ENCODE peak calls at places on chromosomes 16 and 17, in ten cellular contexts. One of them, this sample, is unnamed.

GRCh38 chr16:66943426-66944053 is 8.2 kb downstream of the CES2 start:
- DNase-seq in transverse colon: no peak
- DNase-seq in cardiac fibroblast: no peak
- DNase-seq in fibroblast of lung: no peak
- DNase-seq in Panc1: no peak
- DNase-seq in CD8-positive, alpha-beta T cell: no peak
- DNase-seq in left lung: no peak
- DNase-seq in psoas muscle: peak
- DNase-seq in PC-9: no peak
- DNase-seq in A549: no peak
- DNase-seq in this sample: no peak

GRCh38 chr16:1788708-1789100 is 4.8 kb downstream of the IGFALS start:
- DNase-seq in psoas muscle: no peak
- DNase-seq in left lung: peak
- DNase-seq in PC-9: no peak
- DNase-seq in cardiac fibroblast: no peak
- DNase-seq in Panc1: no peak
- DNase-seq in fibroblast of lung: no peak
- DNase-seq in A549: no peak
- DNase-seq in CD8-positive, alpha-beta T cell: no peak
- DNase-seq in transverse colon: no peak
- DNase-seq in this sample: no peak

GRCh38 chr17:62627219-62627903 is at the start of gene MRC2:
- DNase-seq in left lung: peak
- DNase-seq in transverse colon: peak
- DNase-seq in fibroblast of lung: peak
- DNase-seq in A549: peak
- DNase-seq in psoas muscle: peak
- DNase-seq in CD8-positive, alpha-beta T cell: no peak
- DNase-seq in Panc1: no peak
- DNase-seq in PC-9: peak
- DNase-seq in cardiac fibroblast: peak
- DNase-seq in this sample: peak

GRCh38 chr17:5747964-5748363 is 163.7 kb upstream of the NLRP1 start:
- DNase-seq in Panc1: no peak
- DNase-seq in A549: no peak
- DNase-seq in CD8-positive, alpha-beta T cell: no peak
- DNase-seq in fibroblast of lung: no peak
- DNase-seq in transverse colon: no peak
- DNase-seq in left lung: no peak
- DNase-seq in psoas muscle: no peak
- DNase-seq in cardiac fibroblast: no peak
- DNase-seq in PC-9: no peak
- DNase-seq in this sample: no peak

GRCh38 chr16:7378024-7378695 is 45.5 kb downstream of the RBFOX1 start:
- DNase-seq in Panc1: no peak
- DNase-seq in A549: no peak
- DNase-seq in CD8-positive, alpha-beta T cell: no peak
- DNase-seq in PC-9: no peak
- DNase-seq in left lung: no peak
- DNase-seq in fibroblast of lung: no peak
- DNase-seq in transverse colon: no peak
- DNase-seq in psoas muscle: no peak
- DNase-seq in cardiac fibroblast: no peak
- DNase-seq in this sample: no peak

GRCh38 chr16:84054916-84055315 is 12.3 kb upstream of the SLC38A8 start:
- DNase-seq in PC-9: no peak
- DNase-seq in psoas muscle: peak
- DNase-seq in A549: no peak
- DNase-seq in transverse colon: no peak
- DNase-seq in left lung: no peak
- DNase-seq in cardiac fibroblast: no peak
- DNase-seq in fibroblast of lung: no peak
- DNase-seq in CD8-positive, alpha-beta T cell: no peak
- DNase-seq in Panc1: no peak
- DNase-seq in this sample: no peak

GRCh38 chr16:72302352-72302751 is 130.4 kb upstream of the PMFBP1 start:
- DNase-seq in A549: no peak
- DNase-seq in left lung: no peak
- DNase-seq in psoas muscle: no peak
- DNase-seq in transverse colon: no peak
- DNase-seq in fibroblast of lung: no peak
- DNase-seq in cardiac fibroblast: no peak
- DNase-seq in CD8-positive, alpha-beta T cell: no peak
- DNase-seq in PC-9: no peak
- DNase-seq in Panc1: no peak
- DNase-seq in this sample: no peak

GRCh38 chr17:69375229-69375628 is 39.3 kb upstream of the MAP2K6 start:
- DNase-seq in fibroblast of lung: no peak
- DNase-seq in Panc1: no peak
- DNase-seq in left lung: no peak
- DNase-seq in psoas muscle: no peak
- DNase-seq in A549: no peak
- DNase-seq in transverse colon: no peak
- DNase-seq in CD8-positive, alpha-beta T cell: no peak
- DNase-seq in PC-9: no peak
- DNase-seq in cardiac fibroblast: no peak
- DNase-seq in this sample: no peak

GRCh38 chr17:1252203-1252608 is 18.0 kb upstream of the BHLHA9 start:
- DNase-seq in CD8-positive, alpha-beta T cell: no peak
- DNase-seq in PC-9: no peak
- DNase-seq in psoas muscle: no peak
- DNase-seq in left lung: no peak
- DNase-seq in A549: no peak
- DNase-seq in Panc1: no peak
- DNase-seq in cardiac fibroblast: peak
- DNase-seq in fibroblast of lung: peak
- DNase-seq in transverse colon: no peak
- DNase-seq in this sample: peak

GRCh38 chr17:16484445-16485169 is 7.4 kb downstream of the LRRC75A start:
- DNase-seq in cardiac fibroblast: no peak
- DNase-seq in psoas muscle: no peak
- DNase-seq in A549: no peak
- DNase-seq in PC-9: no peak
- DNase-seq in Panc1: no peak
- DNase-seq in fibroblast of lung: no peak
- DNase-seq in transverse colon: no peak
- DNase-seq in CD8-positive, alpha-beta T cell: no peak
- DNase-seq in left lung: no peak
- DNase-seq in this sample: peak

GRCh38 chr17:13462161-13462560 is 139.6 kb downstream of the HS3ST3A1 start:
- DNase-seq in left lung: no peak
- DNase-seq in cardiac fibroblast: peak
- DNase-seq in Panc1: no peak
- DNase-seq in PC-9: no peak
- DNase-seq in psoas muscle: no peak
- DNase-seq in fibroblast of lung: peak
- DNase-seq in transverse colon: no peak
- DNase-seq in CD8-positive, alpha-beta T cell: no peak
- DNase-seq in A549: no peak
- DNase-seq in this sample: peak

GRCh38 chr17:55549140-55549539 is 37.9 kb upstream of the SMIM36 start:
- DNase-seq in cardiac fibroblast: no peak
- DNase-seq in A549: no peak
- DNase-seq in Panc1: no peak
- DNase-seq in PC-9: no peak
- DNase-seq in fibroblast of lung: no peak
- DNase-seq in CD8-positive, alpha-beta T cell: no peak
- DNase-seq in psoas muscle: no peak
- DNase-seq in left lung: no peak
- DNase-seq in transverse colon: no peak
- DNase-seq in this sample: peak
- TF ChIP-seq CTCF in cardiac fibroblast: peak
- TF ChIP-seq CTCF in A549: peak
- TF ChIP-seq CTCF in Panc1: peak
- TF ChIP-seq CTCF in PC-9: peak
- TF ChIP-seq CTCF in fibroblast of lung: peak
- TF ChIP-seq CTCF in CD8-positive, alpha-beta T cell: no peak
- TF ChIP-seq CTCF in psoas muscle: no peak
- TF ChIP-seq CTCF in left lung: no peak
- TF ChIP-seq CTCF in transverse colon: no peak
- TF ChIP-seq CTCF in this sample: peak

GRCh38 chr17:74971069-74971841 is 1.3 kb downstream of the HID1 start:
- DNase-seq in Panc1: no peak
- DNase-seq in psoas muscle: no peak
- DNase-seq in cardiac fibroblast: no peak
- DNase-seq in fibroblast of lung: no peak
- DNase-seq in left lung: no peak
- DNase-seq in A549: no peak
- DNase-seq in CD8-positive, alpha-beta T cell: no peak
- DNase-seq in PC-9: no peak
- DNase-seq in transverse colon: no peak
- DNase-seq in this sample: no peak
- H3K4me3 ChIP-seq in Panc1: peak
- H3K4me3 ChIP-seq in psoas muscle: peak
- H3K4me3 ChIP-seq in cardiac fibroblast: no peak
- H3K4me3 ChIP-seq in fibroblast of lung: no peak
- H3K4me3 ChIP-seq in left lung: peak
- H3K4me3 ChIP-seq in A549: peak
- H3K4me3 ChIP-seq in CD8-positive, alpha-beta T cell: no peak
- H3K4me3 ChIP-seq in PC-9: peak
- H3K4me3 ChIP-seq in transverse colon: peak
- H3K4me3 ChIP-seq in this sample: no peak

GRCh38 chr17:39665642-39666221 is 583 bp downstream of the TCAP start:
- DNase-seq in PC-9: peak
- DNase-seq in cardiac fibroblast: no peak
- DNase-seq in Panc1: no peak
- DNase-seq in psoas muscle: peak
- DNase-seq in fibroblast of lung: no peak
- DNase-seq in CD8-positive, alpha-beta T cell: no peak
- DNase-seq in transverse colon: no peak
- DNase-seq in left lung: no peak
- DNase-seq in A549: peak
- DNase-seq in this sample: no peak
- TF ChIP-seq CTCF in PC-9: no peak
- TF ChIP-seq CTCF in cardiac fibroblast: no peak
- TF ChIP-seq CTCF in Panc1: no peak
- TF ChIP-seq CTCF in psoas muscle: peak
- TF ChIP-seq CTCF in fibroblast of lung: no peak
- TF ChIP-seq CTCF in CD8-positive, alpha-beta T cell: no peak
- TF ChIP-seq CTCF in transverse colon: peak
- TF ChIP-seq CTCF in left lung: no peak
- TF ChIP-seq CTCF in A549: no peak
- TF ChIP-seq CTCF in this sample: no peak

GRCh38 chr17:31677036-31677435 is 182.0 kb downstream of the COPRS start:
- DNase-seq in psoas muscle: no peak
- DNase-seq in Panc1: no peak
- DNase-seq in transverse colon: no peak
- DNase-seq in A549: no peak
- DNase-seq in fibroblast of lung: no peak
- DNase-seq in CD8-positive, alpha-beta T cell: no peak
- DNase-seq in left lung: no peak
- DNase-seq in cardiac fibroblast: no peak
- DNase-seq in PC-9: no peak
- DNase-seq in this sample: no peak

GRCh38 chr17:31674717-31675349 is 184.2 kb downstream of the COPRS start:
- DNase-seq in CD8-positive, alpha-beta T cell: no peak
- DNase-seq in A549: no peak
- DNase-seq in Panc1: no peak
- DNase-seq in transverse colon: no peak
- DNase-seq in fibroblast of lung: peak
- DNase-seq in psoas muscle: no peak
- DNase-seq in left lung: no peak
- DNase-seq in cardiac fibroblast: peak
- DNase-seq in PC-9: peak
- DNase-seq in this sample: peak

GRCh38 chr17:31673076-31673475 is 186.0 kb downstream of the COPRS start:
- DNase-seq in cardiac fibroblast: no peak
- DNase-seq in fibroblast of lung: no peak
- DNase-seq in PC-9: no peak
- DNase-seq in Panc1: no peak
- DNase-seq in psoas muscle: no peak
- DNase-seq in left lung: no peak
- DNase-seq in CD8-positive, alpha-beta T cell: no peak
- DNase-seq in transverse colon: no peak
- DNase-seq in A549: no peak
- DNase-seq in this sample: no peak

GRCh38 chr17:31674305-31674704 is 184.7 kb downstream of the COPRS start:
- DNase-seq in CD8-positive, alpha-beta T cell: no peak
- DNase-seq in A549: no peak
- DNase-seq in fibroblast of lung: peak
- DNase-seq in left lung: no peak
- DNase-seq in transverse colon: no peak
- DNase-seq in PC-9: peak
- DNase-seq in Panc1: no peak
- DNase-seq in psoas muscle: no peak
- DNase-seq in cardiac fibroblast: peak
- DNase-seq in this sample: peak

GRCh38 chr17:31672161-31672819 is 186.8 kb downstream of the COPRS start:
- DNase-seq in A549: no peak
- DNase-seq in Panc1: no peak
- DNase-seq in psoas muscle: no peak
- DNase-seq in CD8-positive, alpha-beta T cell: no peak
- DNase-seq in left lung: no peak
- DNase-seq in cardiac fibroblast: no peak
- DNase-seq in transverse colon: no peak
- DNase-seq in PC-9: no peak
- DNase-seq in fibroblast of lung: no peak
- DNase-seq in this sample: no peak
- H3K4me3 ChIP-seq in A549: no peak
- H3K4me3 ChIP-seq in Panc1: no peak
- H3K4me3 ChIP-seq in psoas muscle: no peak
- H3K4me3 ChIP-seq in CD8-positive, alpha-beta T cell: no peak
- H3K4me3 ChIP-seq in left lung: no peak
- H3K4me3 ChIP-seq in cardiac fibroblast: no peak
- H3K4me3 ChIP-seq in transverse colon: no peak
- H3K4me3 ChIP-seq in PC-9: no peak
- H3K4me3 ChIP-seq in fibroblast of lung: no peak
- H3K4me3 ChIP-seq in this sample: no peak